ENCODE peak calls at places on chromosomes 7 and 10, in six cellular contexts. Q is astrocyte, Y is endodermal cell, N is PC-9, U is lower lobe of right lung, X is right cardiac atrium. H is an unnamed sample.

GRCh38 chr7:37212526-37212925 is 236.1 kb downstream of the ELMO1 start:
- DNase-seq in N (no peak), Y (peak), U (no peak), X (no peak), Q (no peak), H (no peak)

GRCh38 chr7:52271663-52272062 is 763.8 kb upstream of the POM121L12 start:
- DNase-seq in U (no peak), Y (no peak), Q (no peak), N (no peak), X (no peak), H (no peak)

GRCh38 chr7:12731214-12731656 is 43.8 kb downstream of the ARL4A start:
- DNase-seq in X (no peak), U (no peak), N (no peak), Q (no peak), Y (peak), H (peak)

GRCh38 chr7:138359891-138360582 is 100.0 kb upstream of the TRIM24 start:
- DNase-seq in Q (no peak), Y (no peak), N (no peak), U (no peak), X (no peak), H (no peak)

GRCh38 chr7:28980504-28981281 is 22.6 kb upstream of the TRIL start:
- DNase-seq in X (peak), N (no peak), U (no peak), Y (no peak), Q (no peak), H (peak)

GRCh38 chr7:2478800-2479199 is 2.6 kb upstream of the GRIFIN start:
- DNase-seq in U (no peak), Q (no peak), Y (peak), N (no peak), X (peak), H (no peak)

GRCh38 chr10:127345231-127345965 is 149.0 kb upstream of the INSYN2A start:
- DNase-seq in Q (no peak), Y (no peak), N (no peak), U (no peak), X (no peak), H (no peak)

GRCh38 chr10:90775351-90776028 is 82.3 kb downstream of the HTR7 start:
- DNase-seq in Y (peak), N (no peak), U (no peak), X (peak), Q (peak), H (peak)

GRCh38 chr7:121753965-121754364 is 119.0 kb upstream of the PTPRZ1 start:
- DNase-seq in Y (no peak), X (no peak), N (peak), Q (no peak), U (no peak), H (no peak)

GRCh38 chr10:126729314-126729871 is 58.9 kb upstream of the C10orf90 start:
- DNase-seq in X (no peak), U (no peak), Q (no peak), N (no peak), Y (peak), H (no peak)

GRCh38 chr10:112395809-112396530 is 22.1 kb downstream of the ACSL5 start:
- DNase-seq in N (no peak), Q (no peak), U (no peak), Y (no peak), X (no peak), H (no peak)

GRCh38 chr7:116327751-116328150 is 117.4 kb downstream of the TES start:
- DNase-seq in Y (no peak), Q (peak), X (no peak), U (no peak), N (no peak), H (peak)

GRCh38 chr7:103867874-103868273 is 121.6 kb downstream of the RELN start:
- DNase-seq in N (no peak), Y (no peak), X (no peak), Q (no peak), U (no peak), H (no peak)

GRCh38 chr10:8044908-8045727 is 9.4 kb upstream of the GATA3 start:
- DNase-seq in N (peak), Y (peak), U (no peak), Q (no peak), X (no peak), H (no peak)

GRCh38 chr10:78348416-78349164 is 314.9 kb downstream of the RPS24 start:
- DNase-seq in Y (peak), N (no peak), Q (no peak), U (no peak), X (no peak), H (no peak)

GRCh38 chr10:119933179-119933578 is 40.6 kb downstream of the SEC23IP start:
- DNase-seq in Y (no peak), Q (peak), X (no peak), U (no peak), N (no peak), H (no peak)

GRCh38 chr10:92740762-92741161 is 51.0 kb downstream of the HHEX start:
- DNase-seq in Q (peak), U (no peak), X (no peak), Y (no peak), N (no peak), H (peak)

GRCh38 chr10:11175823-11176243 is 158.2 kb downstream of the CELF2 start:
- DNase-seq in U (no peak), Q (no peak), N (no peak), X (no peak), Y (no peak), H (no peak)

GRCh38 chr10:11177926-11178453 is 160.3 kb downstream of the CELF2 start:
- DNase-seq in Q (no peak), Y (no peak), N (no peak), X (peak), U (peak), H (no peak)

GRCh38 chr10:11178606-11179221 is 161.0 kb downstream of the CELF2 start:
- DNase-seq in Q (peak), X (peak), N (no peak), Y (no peak), U (peak), H (no peak)

GRCh38 chr10:11179231-11180105 is 161.8 kb downstream of the CELF2 start:
- DNase-seq in X (no peak), Q (no peak), U (no peak), N (no peak), Y (no peak), H (no peak)

GRCh38 chr10:11176746-11177145 is 159.1 kb downstream of the CELF2 start:
- DNase-seq in Q (no peak), N (no peak), Y (no peak), X (no peak), U (no peak), H (no peak)
- H3K27ac ChIP-seq in Q (no peak), N (no peak), Y (no peak), X (no peak), U (peak), H (no peak)

DNA sequence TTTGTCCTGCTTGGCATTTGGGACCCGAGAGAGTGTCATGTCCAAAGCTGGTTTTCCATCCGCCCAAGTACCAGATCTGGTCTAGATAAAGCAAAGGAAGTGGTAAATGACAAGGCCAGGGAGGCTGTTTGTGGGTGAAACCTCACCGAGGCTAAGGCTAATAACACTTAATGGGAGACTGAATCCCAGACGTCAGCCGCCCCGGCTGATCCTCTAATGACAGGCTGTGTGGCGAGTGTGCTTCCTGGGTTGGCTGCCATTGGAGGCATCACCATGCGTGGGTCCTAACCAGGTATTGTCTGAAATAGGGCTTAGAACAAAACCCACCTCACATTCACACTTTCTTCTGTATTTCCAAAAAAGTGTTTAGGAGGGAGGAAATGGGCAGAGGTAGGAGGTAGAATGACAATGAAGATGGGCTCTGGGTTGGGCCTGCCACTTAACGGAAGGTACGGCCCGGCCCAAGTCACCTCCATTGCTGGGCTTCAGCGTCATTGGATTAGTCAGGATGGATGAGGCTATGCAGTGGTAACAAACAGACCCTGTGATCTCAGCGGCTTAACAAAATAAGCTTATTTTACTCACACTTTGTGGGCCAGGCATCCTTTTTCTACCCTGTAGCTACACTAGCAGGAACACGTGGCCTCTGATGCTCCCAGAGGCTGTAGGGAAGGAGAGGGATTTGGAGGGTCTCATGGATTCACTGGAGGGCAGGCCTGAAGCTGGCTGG is 59.7 kb downstream of the PROSER2 start:
- DNase-seq in Y (no peak), Q (no peak), U (no peak), X (no peak), N (peak), H (no peak)
- H3K27ac ChIP-seq in Y (no peak), Q (no peak), U (no peak), X (no peak), N (peak), H (peak)

DNA sequence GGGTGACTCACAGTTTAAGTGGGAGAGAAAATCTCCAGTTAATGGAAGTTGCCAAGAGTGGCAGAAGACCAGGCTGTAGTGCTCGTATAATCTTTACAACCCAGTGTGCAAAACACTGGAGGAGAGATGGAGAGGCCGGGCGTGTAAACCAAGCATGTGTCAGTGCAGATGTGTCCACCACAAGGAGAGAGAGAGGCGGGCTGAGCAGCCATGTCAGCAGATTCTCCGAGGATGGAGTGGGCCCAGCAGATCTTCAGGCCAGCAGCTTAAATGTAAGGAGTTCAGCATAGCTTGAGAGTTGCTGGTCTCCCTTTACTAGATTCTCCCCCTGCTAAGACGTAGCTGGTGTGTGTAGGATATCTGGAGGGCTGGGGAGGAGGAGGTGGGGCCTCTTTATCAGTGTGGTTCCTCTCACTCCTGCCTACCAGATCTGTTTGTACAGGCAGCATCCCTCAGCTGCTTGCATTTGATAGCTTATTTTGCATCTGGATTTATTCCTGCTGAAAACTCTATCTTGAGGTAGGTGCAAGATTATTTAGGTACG is 13.7 kb downstream of the BPGM start:
- DNase-seq in X (no peak), Y (no peak), N (no peak), Q (peak), U (no peak), H (no peak)
- H3K27ac ChIP-seq in X (no peak), Y (no peak), N (no peak), Q (peak), U (no peak), H (peak)

GRCh38 chr7:47938574-47939165 is 9.6 kb downstream of the PKD1L1 start:
- DNase-seq in U (no peak), X (no peak), N (peak), Y (peak), Q (no peak), H (no peak)

GRCh38 chr7:47939425-47940036 is 8.7 kb downstream of the PKD1L1 start:
- DNase-seq in U (no peak), N (no peak), Q (no peak), X (no peak), Y (no peak), H (no peak)

GRCh38 chr7:47941136-47941844 is 7.0 kb downstream of the PKD1L1 start:
- DNase-seq in U (no peak), X (no peak), Q (peak), N (no peak), Y (no peak), H (peak)

GRCh38 chr7:47942132-47942531 is 6.1 kb downstream of the PKD1L1 start:
- DNase-seq in Y (no peak), N (no peak), Q (peak), U (no peak), X (no peak), H (no peak)

DNA sequence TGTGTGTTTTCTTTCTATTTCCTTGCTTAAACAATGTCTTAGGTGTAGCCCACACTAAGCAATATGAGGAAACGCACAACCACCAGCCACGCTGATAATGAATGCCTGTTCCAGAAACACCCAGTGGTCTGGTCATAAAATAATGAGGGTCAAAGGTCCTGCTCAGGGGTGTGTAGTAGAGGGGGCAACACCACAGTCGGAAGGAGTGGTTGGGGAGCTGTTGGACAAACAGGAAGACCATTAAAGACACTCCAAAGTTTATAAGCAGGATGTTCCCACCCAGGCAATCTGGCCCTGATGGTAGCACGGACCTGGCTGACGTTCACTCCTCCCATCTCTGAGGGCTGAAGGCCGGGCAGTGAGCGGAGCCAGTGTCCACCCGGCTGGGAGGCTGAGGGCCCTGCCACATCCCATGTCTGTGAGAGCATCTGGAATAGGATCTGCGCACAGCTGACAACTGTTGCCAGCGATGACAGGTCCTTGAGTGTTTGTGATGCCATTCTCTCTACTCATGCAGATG is 7.7 kb downstream of the PKD1L1 start:
- DNase-seq in N (no peak), Q (peak), Y (no peak), X (peak), U (no peak), H (no peak)
- H3K27ac ChIP-seq in N (peak), Q (peak), Y (no peak), X (peak), U (peak), H (no peak)

DNA sequence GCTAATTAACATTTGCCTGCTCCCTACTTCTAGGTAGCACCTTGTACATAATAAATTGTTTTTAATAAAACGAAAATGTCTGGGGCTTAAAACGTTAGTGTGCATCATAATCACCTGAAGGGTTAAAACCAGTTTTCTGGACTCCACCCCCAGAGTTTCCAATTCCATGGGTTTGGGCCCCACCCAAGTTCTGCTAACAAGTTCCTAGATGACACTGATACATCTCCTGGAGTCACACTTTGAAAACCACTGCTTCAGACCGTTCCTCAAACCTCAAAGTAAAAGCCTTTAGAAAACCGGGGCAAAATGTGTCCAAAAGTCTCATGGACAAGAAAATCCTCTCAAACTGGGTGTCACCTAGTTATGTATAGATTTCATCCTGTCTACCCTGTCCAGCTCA is 9.3 kb downstream of the OSBPL3 start:
- DNase-seq in N (peak), Q (peak), U (no peak), Y (no peak), X (no peak), H (peak)
- H3K27ac ChIP-seq in N (peak), Q (peak), U (no peak), Y (no peak), X (no peak), H (peak)